ENCODE peak calls at places on chromosomes 11 and 22, in five cellular contexts. W is HCT116, C is H1, D is K562, R is SK-N-SH. Z is an unnamed sample.

GRCh38 chr11:124724854-124725718 is 14.7 kb upstream of the NRGN start:
- DNase-seq in C (no peak), R (no peak), D (no peak), W (no peak), Z (no peak)

GRCh38 chr11:93895106-93895862 is 44.9 kb upstream of the VSTM5 start:
- DNase-seq in W (peak), C (no peak), R (peak), D (peak), Z (peak)

GRCh38 chr22:35425971-35426800 is 26.2 kb downstream of the MCM5 start:
- DNase-seq in D (no peak), W (no peak), R (no peak), C (no peak), Z (no peak)

GRCh38 chr11:114091791-114092397 is 32.4 kb downstream of the ZBTB16 start:
- DNase-seq in R (no peak), W (no peak), C (no peak), D (no peak), Z (no peak)

GRCh38 chr11:44901120-44901519 is 49.6 kb downstream of the TP53I11 start:
- DNase-seq in C (no peak), D (no peak), W (no peak), R (no peak), Z (no peak)

GRCh38 chr22:30875481-30876215 is 92.9 kb downstream of the MORC2 start:
- DNase-seq in D (no peak), C (no peak), W (no peak), R (peak), Z (no peak)

GRCh38 chr11:13329670-13330401 is 52.2 kb downstream of the BMAL1 start:
- DNase-seq in D (no peak), C (no peak), W (no peak), R (peak), Z (no peak)

GRCh38 chr11:120375076-120375475 is 38.9 kb downstream of the ARHGEF12 start:
- DNase-seq in C (no peak), D (no peak), W (no peak), R (no peak), Z (no peak)

GRCh38 chr22:17888439-17888838 is 114.2 kb upstream of the BID start:
- DNase-seq in D (no peak), W (no peak), C (no peak), R (no peak), Z (no peak)

GRCh38 chr11:10601722-10602281 is 33.3 kb upstream of the LYVE1 start:
- DNase-seq in W (no peak), D (no peak), C (no peak), R (no peak), Z (no peak)

GRCh38 chr11:43644626-43645299 is 35.8 kb upstream of the HSD17B12 start:
- DNase-seq in C (no peak), R (no peak), W (no peak), D (peak), Z (no peak)

GRCh38 chr11:57294225-57295131 is 30.3 kb downstream of the TNKS1BP1 start:
- DNase-seq in W (no peak), D (no peak), R (no peak), C (no peak), Z (no peak)

GRCh38 chr22:42930810-42931420 is 73.8 kb upstream of the ARFGAP3 start:
- DNase-seq in D (no peak), C (no peak), W (peak), R (no peak), Z (peak)
- TF ChIP-seq JUND in D (no peak), C (no peak), W (peak), R (no peak), Z (no peak)

GRCh38 chr22:44147821-44148574 is 32.7 kb upstream of the PARVG start:
- DNase-seq in R (no peak), W (no peak), C (peak), D (no peak), Z (no peak)
- TF ChIP-seq JUND in R (no peak), W (no peak), C (no peak), D (no peak), Z (no peak)

GRCh38 chr22:20219667-20220628 is 48.2 kb downstream of the RTN4R start:
- DNase-seq in W (no peak), R (no peak), C (no peak), D (peak), Z (no peak)
- TF ChIP-seq JUND in W (no peak), R (no peak), C (no peak), D (no peak), Z (no peak)

DNA sequence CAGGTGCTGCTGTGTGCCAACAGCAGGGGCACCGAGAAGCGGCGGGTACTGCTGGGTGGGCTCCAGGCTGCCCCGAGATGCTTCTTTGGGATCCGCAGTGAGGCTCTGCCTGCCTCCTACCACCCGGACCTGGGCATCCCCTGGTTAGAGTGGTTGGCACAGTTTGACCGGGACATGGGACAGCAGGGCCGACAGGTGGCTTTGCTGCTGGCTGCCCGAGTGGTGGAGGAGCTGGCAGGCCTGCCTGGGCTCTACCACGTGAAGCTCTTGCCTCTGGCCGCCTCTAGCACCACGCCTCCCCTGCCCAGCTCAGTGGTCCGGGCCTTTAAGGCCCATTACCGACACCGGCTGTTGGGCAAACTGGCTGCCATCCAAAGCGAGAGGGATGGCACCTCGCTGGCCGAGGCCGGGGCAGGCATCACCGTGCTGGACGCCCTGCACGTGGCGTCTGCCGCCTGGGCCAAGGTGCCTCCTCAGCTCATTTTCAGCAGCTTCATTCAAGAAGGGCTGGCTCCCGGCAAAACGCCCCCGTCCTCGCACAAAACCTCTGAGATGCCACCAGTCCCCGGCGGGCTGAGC is 1.9 kb downstream of the TIGD3 start:
- DNase-seq in D (no peak), R (no peak), C (no peak), W (no peak), Z (no peak)
- TF ChIP-seq JUND in D (no peak), R (no peak), C (no peak), W (no peak), Z (no peak)

GRCh38 chr11:1256257-1257045 is 33.6 kb downstream of the MUC5B start:
- DNase-seq in W (no peak), R (peak), D (peak), C (no peak), Z (peak)

GRCh38 chr11:1259076-1259461 is 36.2 kb downstream of the MUC5B start:
- DNase-seq in D (no peak), C (no peak), W (no peak), R (no peak), Z (no peak)

GRCh38 chr11:1258401-1259075 is 35.7 kb downstream of the MUC5B start:
- DNase-seq in R (no peak), W (no peak), C (no peak), D (no peak), Z (no peak)

GRCh38 chr11:1257366-1257765 is 34.5 kb downstream of the MUC5B start:
- DNase-seq in R (no peak), W (no peak), C (no peak), D (no peak), Z (no peak)

GRCh38 chr11:1257916-1258315 is 35.0 kb downstream of the MUC5B start:
- DNase-seq in D (no peak), W (no peak), R (no peak), C (no peak), Z (no peak)
- TF ChIP-seq JUND in D (no peak), W (no peak), R (no peak), C (no peak), Z (no peak)

GRCh38 chr11:47858169-47858543 is 10.0 kb upstream of the NUP160 start:
- DNase-seq in D (no peak), C (no peak), R (no peak), W (no peak), Z (no peak)
- TF ChIP-seq JUND in D (no peak), C (no peak), R (no peak), W (no peak), Z (no peak)

GRCh38 chr11:127042445-127042844 is 41.9 kb upstream of the KIRREL3 start:
- DNase-seq in D (no peak), C (no peak), W (no peak), R (no peak), Z (no peak)
- TF ChIP-seq JUND in D (no peak), C (no peak), W (no peak), R (no peak), Z (no peak)

DNA sequence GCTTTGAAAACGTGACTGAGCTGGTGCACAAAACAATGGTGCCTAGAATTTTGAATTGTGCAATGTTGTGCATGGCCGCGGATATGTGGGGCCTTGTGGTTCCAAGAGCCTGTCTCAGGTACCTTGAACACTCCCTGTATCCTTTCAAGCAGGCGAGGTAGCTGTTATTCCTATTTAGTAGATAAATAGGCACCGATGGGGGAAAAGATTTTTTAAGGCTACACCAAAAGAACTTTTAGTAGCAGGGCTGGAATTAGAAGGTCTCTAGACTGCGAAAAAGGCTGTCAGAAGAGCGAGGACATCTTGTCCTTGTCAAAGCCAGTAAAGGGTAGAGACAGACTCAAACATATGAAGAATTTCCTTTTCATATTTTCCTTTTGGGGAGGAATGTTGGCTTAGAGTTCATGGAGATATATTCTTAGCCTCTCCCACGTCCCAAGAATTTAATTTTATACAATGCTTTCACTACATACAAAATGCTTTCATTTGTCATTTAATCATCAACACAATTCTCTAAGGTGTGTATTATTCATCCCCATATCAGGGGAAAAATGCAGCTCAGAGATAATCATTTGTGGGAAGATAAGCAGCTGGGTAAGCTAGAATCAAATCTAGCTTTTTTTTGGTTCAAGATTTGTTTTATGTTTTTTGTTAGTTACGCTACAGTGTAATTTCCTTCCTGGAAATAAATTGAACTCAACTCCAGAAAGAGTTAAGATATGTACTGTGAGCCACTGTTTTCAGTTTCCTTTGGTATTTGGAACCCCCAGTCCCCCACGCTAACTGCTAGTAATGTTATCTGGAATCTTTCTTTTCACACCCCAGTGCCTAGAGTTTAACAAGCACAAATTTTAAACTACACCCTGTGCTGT is 1.7 kb upstream of the HSPA8 start:
- DNase-seq in R (no peak), D (no peak), W (no peak), C (no peak), Z (peak)
- TF ChIP-seq JUND in R (no peak), D (no peak), W (peak), C (no peak), Z (no peak)

Z was measured in T47D.